ENCODE peak calls at places on chromosomes 4 and X, in ten cellular contexts. One of them, this sample, is unnamed.

GRCh38 chr4:177222776-177223175 is 86.9 kb upstream of the NEIL3 start:
- DNase-seq in RPMI8226: no peak
- DNase-seq in epithelial cell of proximal tubule: peak; percentile 99
- DNase-seq in fibroblast of gingiva: no peak
- DNase-seq in fibroblast of pulmonary artery: no peak
- DNase-seq in activated naive CD4-positive, alpha-beta T cell treated with anti-CD3 and anti-CD28 coated beads for 36 hours: no peak
- DNase-seq in AG04449: no peak
- DNase-seq in effector memory CD8-positive, alpha-beta T cell: no peak
- DNase-seq in H54: no peak
- DNase-seq in A172: no peak
- DNase-seq in this sample: no peak

GRCh38 chr4:115233600-115233999 is 120.2 kb upstream of the NDST4 start:
- DNase-seq in RPMI8226: no peak
- DNase-seq in epithelial cell of proximal tubule: no peak
- DNase-seq in fibroblast of gingiva: no peak
- DNase-seq in fibroblast of pulmonary artery: no peak
- DNase-seq in activated naive CD4-positive, alpha-beta T cell treated with anti-CD3 and anti-CD28 coated beads for 36 hours: no peak
- DNase-seq in AG04449: no peak
- DNase-seq in effector memory CD8-positive, alpha-beta T cell: no peak
- DNase-seq in H54: no peak
- DNase-seq in A172: no peak
- DNase-seq in this sample: no peak

GRCh38 chr4:174018236-174018635 is 265.2 kb downstream of the FBXO8 start:
- DNase-seq in RPMI8226: no peak
- DNase-seq in epithelial cell of proximal tubule: no peak
- DNase-seq in fibroblast of gingiva: no peak
- DNase-seq in fibroblast of pulmonary artery: no peak
- DNase-seq in activated naive CD4-positive, alpha-beta T cell treated with anti-CD3 and anti-CD28 coated beads for 36 hours: no peak
- DNase-seq in AG04449: no peak
- DNase-seq in effector memory CD8-positive, alpha-beta T cell: no peak
- DNase-seq in H54: no peak
- DNase-seq in A172: no peak
- DNase-seq in this sample: no peak

GRCh38 chr4:145619639-145619996 is 433 bp downstream of the MMAA start:
- DNase-seq in RPMI8226: peak; percentile 39
- DNase-seq in epithelial cell of proximal tubule: peak; percentile 81
- DNase-seq in fibroblast of gingiva: peak; percentile 45
- DNase-seq in fibroblast of pulmonary artery: peak; percentile 53
- DNase-seq in activated naive CD4-positive, alpha-beta T cell treated with anti-CD3 and anti-CD28 coated beads for 36 hours: peak; percentile 80
- DNase-seq in AG04449: no peak
- DNase-seq in effector memory CD8-positive, alpha-beta T cell: no peak
- DNase-seq in H54: no peak
- DNase-seq in A172: peak; percentile 55
- DNase-seq in this sample: peak; percentile 67

GRCh38 chr4:123446791-123447474 is 50.3 kb downstream of the SPRY1 start:
- DNase-seq in RPMI8226: no peak
- DNase-seq in epithelial cell of proximal tubule: no peak
- DNase-seq in fibroblast of gingiva: no peak
- DNase-seq in fibroblast of pulmonary artery: no peak
- DNase-seq in activated naive CD4-positive, alpha-beta T cell treated with anti-CD3 and anti-CD28 coated beads for 36 hours: no peak
- DNase-seq in AG04449: no peak
- DNase-seq in effector memory CD8-positive, alpha-beta T cell: no peak
- DNase-seq in H54: no peak
- DNase-seq in A172: no peak
- DNase-seq in this sample: no peak

GRCh38 chr4:113539408-113539807 is 222.1 kb downstream of the CAMK2D start:
- DNase-seq in RPMI8226: no peak
- DNase-seq in epithelial cell of proximal tubule: peak; percentile 18
- DNase-seq in fibroblast of gingiva: no peak
- DNase-seq in fibroblast of pulmonary artery: peak; percentile 33
- DNase-seq in activated naive CD4-positive, alpha-beta T cell treated with anti-CD3 and anti-CD28 coated beads for 36 hours: peak; percentile 39
- DNase-seq in AG04449: peak; percentile 42
- DNase-seq in effector memory CD8-positive, alpha-beta T cell: no peak
- DNase-seq in H54: peak; percentile 4
- DNase-seq in A172: peak; percentile 31
- DNase-seq in this sample: no peak

GRCh38 chrX:131987252-131987651 is 35.9 kb upstream of the STK26 start:
- DNase-seq in RPMI8226: peak; percentile 46
- DNase-seq in epithelial cell of proximal tubule: no peak
- DNase-seq in fibroblast of gingiva: no peak
- DNase-seq in fibroblast of pulmonary artery: peak; percentile 10
- DNase-seq in activated naive CD4-positive, alpha-beta T cell treated with anti-CD3 and anti-CD28 coated beads for 36 hours: peak; percentile 28
- DNase-seq in AG04449: no peak
- DNase-seq in effector memory CD8-positive, alpha-beta T cell: peak; percentile 24
- DNase-seq in H54: no peak
- DNase-seq in A172: no peak
- DNase-seq in this sample: peak; percentile 3

GRCh38 chr4:177118596-177118995 is 191.1 kb upstream of the NEIL3 start:
- DNase-seq in RPMI8226: no peak
- DNase-seq in epithelial cell of proximal tubule: peak; percentile 19
- DNase-seq in fibroblast of gingiva: peak; percentile 98
- DNase-seq in fibroblast of pulmonary artery: peak; percentile 98
- DNase-seq in activated naive CD4-positive, alpha-beta T cell treated with anti-CD3 and anti-CD28 coated beads for 36 hours: no peak
- DNase-seq in AG04449: peak; percentile 99
- DNase-seq in effector memory CD8-positive, alpha-beta T cell: no peak
- DNase-seq in H54: no peak
- DNase-seq in A172: peak; percentile 17
- DNase-seq in this sample: no peak

GRCh38 chr4:102641796-102642195 is 119.0 kb downstream of the MANBA start:
- DNase-seq in RPMI8226: no peak
- DNase-seq in epithelial cell of proximal tubule: no peak
- DNase-seq in fibroblast of gingiva: no peak
- DNase-seq in fibroblast of pulmonary artery: no peak
- DNase-seq in activated naive CD4-positive, alpha-beta T cell treated with anti-CD3 and anti-CD28 coated beads for 36 hours: no peak
- DNase-seq in AG04449: no peak
- DNase-seq in effector memory CD8-positive, alpha-beta T cell: no peak
- DNase-seq in H54: no peak
- DNase-seq in A172: no peak
- DNase-seq in this sample: no peak

GRCh38 chrX:70042399-70043371 is 7.1 kb downstream of the AWAT2 start:
- DNase-seq in RPMI8226: no peak
- DNase-seq in epithelial cell of proximal tubule: no peak
- DNase-seq in fibroblast of gingiva: no peak
- DNase-seq in fibroblast of pulmonary artery: peak; percentile 31
- DNase-seq in activated naive CD4-positive, alpha-beta T cell treated with anti-CD3 and anti-CD28 coated beads for 36 hours: no peak
- DNase-seq in AG04449: no peak
- DNase-seq in effector memory CD8-positive, alpha-beta T cell: no peak
- DNase-seq in H54: peak; percentile 12
- DNase-seq in A172: no peak
- DNase-seq in this sample: peak; percentile 9

GRCh38 chr4:1460967-1461868 is 55.0 kb upstream of the NKX1-1 start:
- DNase-seq in RPMI8226: no peak
- DNase-seq in epithelial cell of proximal tubule: no peak
- DNase-seq in fibroblast of gingiva: no peak
- DNase-seq in fibroblast of pulmonary artery: no peak
- DNase-seq in activated naive CD4-positive, alpha-beta T cell treated with anti-CD3 and anti-CD28 coated beads for 36 hours: no peak
- DNase-seq in AG04449: no peak
- DNase-seq in effector memory CD8-positive, alpha-beta T cell: no peak
- DNase-seq in H54: no peak
- DNase-seq in A172: no peak
- DNase-seq in this sample: no peak

GRCh38 chr4:46986922-46987638 is 6.3 kb downstream of the GABRA4 start:
- DNase-seq in RPMI8226: no peak
- DNase-seq in epithelial cell of proximal tubule: no peak
- DNase-seq in fibroblast of gingiva: no peak
- DNase-seq in fibroblast of pulmonary artery: no peak
- DNase-seq in activated naive CD4-positive, alpha-beta T cell treated with anti-CD3 and anti-CD28 coated beads for 36 hours: no peak
- DNase-seq in AG04449: no peak
- DNase-seq in effector memory CD8-positive, alpha-beta T cell: no peak
- DNase-seq in H54: no peak
- DNase-seq in A172: no peak
- DNase-seq in this sample: no peak